ENCODE peak calls at places on chromosomes 2 and 18, in six cellular contexts. R, U, O, A, J and L are unnamed samples.

GRCh38 chr2:219142329-219142728 is 18.3 kb downstream of the NHEJ1 start:
- DNase-seq in R (peak), U (no peak), O (no peak), A (no peak), J (no peak), L (no peak)

GRCh38 chr2:156526950-156527636 is 90.9 kb downstream of the GPD2 start:
- DNase-seq in R (no peak), U (no peak), O (no peak), A (no peak), J (no peak), L (no peak)

GRCh38 chr18:26875040-26875654 is 9.6 kb upstream of the AQP4 start:
- DNase-seq in R (no peak), U (no peak), O (peak), A (no peak), J (no peak), L (no peak)

GRCh38 chr2:25029183-25029554 is 12.7 kb upstream of the EFR3B start:
- DNase-seq in R (no peak), U (no peak), O (peak), A (no peak), J (no peak), L (peak)

GRCh38 chr2:90069290-90069894 is 1377.9 kb downstream of the RPIA start:
- DNase-seq in R (no peak), U (peak), O (no peak), A (no peak), J (peak), L (peak)

GRCh38 chr2:172859821-172860707 is 124.4 kb downstream of the RAPGEF4 start:
- DNase-seq in R (no peak), U (no peak), O (no peak), A (no peak), J (peak), L (no peak)

GRCh38 chr2:18432999-18433398 is 127.5 kb downstream of the RDH14 start:
- DNase-seq in R (no peak), U (no peak), O (no peak), A (no peak), J (no peak), L (no peak)

GRCh38 chr2:172972005-172972619 is 103.5 kb upstream of the MAP3K20 start:
- DNase-seq in R (peak), U (peak), O (peak), A (no peak), J (peak), L (peak)

GRCh38 chr2:156803243-156803642 is 367.1 kb downstream of the GPD2 start:
- DNase-seq in R (no peak), U (no peak), O (no peak), A (no peak), J (peak), L (no peak)

GRCh38 chr2:41829011-41829500 is 218.8 kb upstream of the PKDCC start:
- DNase-seq in R (no peak), U (no peak), O (no peak), A (no peak), J (no peak), L (no peak)

GRCh38 chr2:101989740-101990460 is 1.9 kb upstream of the IL1R2 start:
- DNase-seq in R (no peak), U (no peak), O (no peak), A (no peak), J (no peak), L (no peak)